ENCODE peak calls at places on chromosomes 5 and 9, in seven cellular contexts. W is astrocyte of the spinal cord, O is tibial nerve, Y is tibial artery, Z is mammary epithelial cell, U is cardiac muscle cell, I is PC-9. H is an unnamed sample.
A peak's percentile ranks its signal among the peaks of the same experiment; 100 is the strongest.

GRCh38 chr5:142512680-142513042 is 173.2 kb downstream of the FGF1 start:
- DNase-seq in W (peak; percentile 68), O (no peak), Y (no peak), Z (peak; percentile 31), U (no peak), I (peak; percentile 97), H (peak; percentile 44)

GRCh38 chr5:79811904-79812303 is 122.3 kb downstream of the CMYA5 start:
- DNase-seq in W (no peak), O (no peak), Y (no peak), Z (no peak), U (no peak), I (no peak), H (no peak)

GRCh38 chr5:121967187-121967586 is 5.4 kb downstream of the SRFBP1 start:
- DNase-seq in W (peak; percentile 69), O (no peak), Y (no peak), Z (no peak), U (no peak), I (no peak), H (peak; percentile 74)

GRCh38 chr5:74394924-74395880 is 245.3 kb downstream of the ENC1 start:
- DNase-seq in W (no peak), O (no peak), Y (no peak), Z (peak; percentile 94), U (no peak), I (peak; percentile 99), H (no peak)

GRCh38 chr9:115651456-115651855 is 502.1 kb upstream of the PAPPA start:
- DNase-seq in W (no peak), O (no peak), Y (no peak), Z (no peak), U (no peak), I (no peak), H (peak; percentile 61)

GRCh38 chr9:36813149-36813548 is 220.9 kb downstream of the PAX5 start:
- DNase-seq in W (no peak), O (no peak), Y (no peak), Z (no peak), U (no peak), I (no peak), H (no peak)

GRCh38 chr5:58266402-58266801 is 193.5 kb downstream of the PLK2 start:
- DNase-seq in W (peak; percentile 49), O (no peak), Y (no peak), Z (peak; percentile 40), U (no peak), I (no peak), H (peak; percentile 56)

GRCh38 chr5:180007582-180007981 is 64.0 kb downstream of the RNF130 start:
- DNase-seq in W (peak; percentile 12), O (no peak), Y (no peak), Z (no peak), U (peak; percentile 35), I (no peak), H (no peak)

GRCh38 chr9:21060919-21061561 is 16.7 kb downstream of the IFNB1 start:
- DNase-seq in W (peak; percentile 73), O (no peak), Y (no peak), Z (no peak), U (no peak), I (no peak), H (no peak)

GRCh38 chr5:180330810-180331646 is 22.1 kb downstream of the GFPT2 start:
- DNase-seq in W (peak; percentile 98), O (peak; percentile 60), Y (peak; percentile 87), Z (peak; percentile 53), U (no peak), I (peak; percentile 98), H (peak; percentile 99)

GRCh38 chr9:3446313-3446712 is 79.5 kb downstream of the RFX3 start:
- DNase-seq in W (no peak), O (no peak), Y (no peak), Z (no peak), U (peak; percentile 11), I (no peak), H (no peak)

GRCh38 chr9:105237246-105237645 is 7.2 kb upstream of the SLC44A1 start:
- DNase-seq in W (no peak), O (no peak), Y (no peak), Z (no peak), U (no peak), I (no peak), H (no peak)
- TF ChIP-seq CTCF in W (no peak), O (no peak), Y (no peak), Z (no peak), U (no peak), I (no peak), H (no peak)

DNA sequence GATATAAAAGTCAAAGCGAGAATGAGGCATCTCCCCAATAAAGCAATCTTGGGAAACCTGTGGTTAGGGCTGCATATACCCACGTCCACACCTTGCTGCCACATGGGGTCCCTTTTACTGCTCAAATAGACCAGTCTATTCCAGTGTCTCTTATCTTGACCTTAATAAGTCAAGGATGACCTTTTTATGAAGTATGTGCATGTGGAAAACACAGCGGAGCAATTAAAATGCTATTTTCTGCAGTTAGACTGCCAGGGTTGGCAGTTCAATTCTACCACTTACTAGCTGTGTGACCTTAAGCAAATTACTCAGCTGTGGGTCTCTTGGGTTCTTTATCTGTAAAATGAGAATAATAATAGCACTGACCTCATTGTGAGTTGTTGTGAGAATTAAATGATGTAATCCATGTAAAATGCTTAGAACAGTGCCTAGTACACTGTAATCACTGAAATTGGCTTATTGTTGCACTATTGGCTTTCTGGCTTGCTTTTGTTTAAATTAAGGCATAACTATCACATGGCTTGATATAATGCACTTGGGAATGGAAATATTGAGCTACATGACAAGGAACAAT is 67.8 kb upstream of the HSPB3 start:
- DNase-seq in W (peak; percentile 54), O (no peak), Y (no peak), Z (peak; percentile 16), U (no peak), I (no peak), H (peak; percentile 59)
- H3K4me3 ChIP-seq in W (no peak overlapping the region), O (no peak overlapping the region), Y (no peak overlapping the region), Z (no peak overlapping the region), U (no peak overlapping the region), I (no peak overlapping the region), H (no peak overlapping the region)

GRCh38 chr9:90874194-90874593 is 72.6 kb downstream of the SYK start:
- DNase-seq in W (no peak), O (no peak), Y (no peak), Z (no peak), U (no peak), I (no peak), H (no peak)
- TF ChIP-seq CTCF in W (peak; percentile 11), O (no peak), Y (no peak), Z (no peak), U (no peak), I (no peak), H (no peak)

GRCh38 chr9:72362118-72362531 is 2.9 kb downstream of the ZFAND5 start:
- DNase-seq in W (peak; percentile 30), O (no peak), Y (no peak), Z (peak; percentile 19), U (no peak), I (no peak), H (peak; percentile 61)
- H3K4me3 ChIP-seq in W (peak overlapping the region; percentile 85), O (peak overlapping the region; percentile 95), Y (peak overlapping the region; percentile 89), Z (peak overlapping the region; percentile 97), U (peak overlapping the region; percentile 96), I (peak overlapping the region; percentile 96), H (peak overlapping the region; percentile 78)

GRCh38 chr5:5062903-5063302 is 77.2 kb upstream of the ADAMTS16 start:
- DNase-seq in W (no peak), O (no peak), Y (no peak), Z (no peak), U (no peak), I (no peak), H (no peak)

GRCh38 chr5:5066276-5067186 is 73.6 kb upstream of the ADAMTS16 start:
- DNase-seq in W (peak; percentile 30), O (no peak), Y (no peak), Z (peak; percentile 6), U (no peak), I (no peak), H (no peak)

GRCh38 chr5:5065472-5065871 is 74.7 kb upstream of the ADAMTS16 start:
- DNase-seq in W (no peak), O (no peak), Y (no peak), Z (no peak), U (no peak), I (no peak), H (no peak)

GRCh38 chr5:5061836-5062235 is 78.3 kb upstream of the ADAMTS16 start:
- DNase-seq in W (no peak), O (no peak), Y (no peak), Z (no peak), U (no peak), I (no peak), H (no peak)

GRCh38 chr5:5063533-5063953 is 76.6 kb upstream of the ADAMTS16 start:
- DNase-seq in W (no peak), O (no peak), Y (no peak), Z (no peak), U (no peak), I (no peak), H (no peak)
- TF ChIP-seq CTCF in W (no peak), O (no peak), Y (no peak), Z (no peak), U (no peak), I (no peak), H (no peak)

DNA sequence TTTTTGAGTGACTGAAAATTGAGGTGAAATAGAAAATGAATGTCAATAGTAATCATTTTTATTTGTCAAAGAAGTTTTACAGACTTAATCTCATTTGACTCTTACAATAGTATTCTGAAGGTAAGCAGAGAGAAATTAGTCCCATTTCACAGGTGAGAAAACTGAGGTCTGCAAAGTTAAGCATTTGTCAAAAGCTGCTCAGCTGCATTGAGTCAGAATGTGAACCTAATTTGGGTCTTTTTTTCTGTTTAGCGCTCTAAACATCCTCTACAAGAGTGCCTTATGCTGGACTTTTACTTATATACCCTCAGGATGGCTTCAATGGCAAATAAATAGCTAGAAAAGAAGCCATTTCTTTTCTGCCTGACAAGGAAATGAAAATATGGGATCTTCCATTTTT is 135.7 kb downstream of the RASGRF2 start:
- DNase-seq in W (no peak), O (no peak), Y (no peak), Z (no peak), U (no peak), I (no peak), H (no peak)
- H3K4me3 ChIP-seq in W (no peak overlapping the region), O (no peak overlapping the region), Y (no peak overlapping the region), Z (no peak overlapping the region), U (no peak overlapping the region), I (no peak overlapping the region), H (no peak overlapping the region)

DNA sequence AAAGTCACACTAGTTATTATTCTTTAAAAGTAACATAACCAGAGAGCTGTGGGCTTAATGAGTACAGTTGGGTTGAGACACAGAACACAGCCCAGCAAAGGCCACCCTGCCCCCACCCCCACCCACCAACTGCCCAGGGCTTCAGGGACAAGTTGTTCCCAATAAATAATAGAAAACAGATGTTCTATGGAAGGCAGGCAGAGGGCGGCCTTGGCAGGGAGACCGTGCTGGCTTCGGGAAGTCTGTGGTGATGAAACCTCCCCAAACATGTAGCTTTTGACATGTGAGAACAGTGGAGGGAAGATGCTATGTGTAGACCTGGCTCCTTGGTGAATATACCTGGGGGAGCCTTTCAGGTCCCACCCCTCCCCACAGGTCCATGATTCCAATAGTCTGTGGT is 10.0 kb downstream of the TRAF1 start:
- DNase-seq in W (peak; percentile 73), O (peak; percentile 80), Y (peak; percentile 86), Z (no peak), U (no peak), I (no peak), H (peak; percentile 81)
- TF ChIP-seq CTCF in W (peak; percentile 15), O (peak; percentile 58), Y (no peak), Z (peak; percentile 44), U (peak; percentile 30), I (no peak), H (peak; percentile 12)

H was measured in cardiac fibroblast.